ENCODE peak calls at places on chromosomes 16 and 17, in nine cellular contexts. N is K562, E is left ventricle myocardium inferior, C is hepatocyte, U is prostate gland, B is endodermal cell, R is neural progenitor cell, J is endothelial cell of umbilical vein, G is testis. P is an unnamed sample. For H3K4me1, the result is how much of the 10 kb centered on the place peaks cover.

GRCh38 chr16:342455-343213 is 9.9 kb downstream of the AXIN1 start:
- DNase-seq in R (peak), E (no peak), U (no peak), B (no peak), G (no peak), C (no peak), N (no peak), J (no peak), P (no peak)

GRCh38 chr16:80319181-80319580 is 221.6 kb upstream of the DYNLRB2 start:
- DNase-seq in G (no peak), N (no peak), J (no peak), B (no peak), C (no peak), U (no peak), R (no peak), E (no peak), P (no peak)

GRCh38 chr17:65058615-65059014 is 2.1 kb upstream of the GNA13 start:
- DNase-seq in C (no peak), E (no peak), R (no peak), N (no peak), U (peak), B (no peak), J (no peak), G (no peak), P (no peak)

GRCh38 chr16:71954180-71954579 is 46.0 kb downstream of the PKD1L3 start:
- DNase-seq in G (no peak), U (no peak), R (no peak), J (no peak), N (no peak), E (no peak), B (no peak), C (no peak), P (no peak)

GRCh38 chr17:49926886-49927285 is 42.1 kb upstream of the DLX4 start:
- DNase-seq in N (peak), R (no peak), C (no peak), U (no peak), B (no peak), J (no peak), G (no peak), E (peak), P (peak)

GRCh38 chr17:9215465-9215864 is 194.2 kb downstream of the NTN1 start:
- DNase-seq in C (no peak), N (no peak), B (no peak), G (no peak), E (no peak), U (no peak), J (no peak), R (no peak), P (no peak)

GRCh38 chr16:58284021-58284420 is 10.8 kb downstream of the PRSS54 start:
- DNase-seq in G (no peak), B (no peak), J (no peak), R (no peak), U (no peak), C (no peak), E (no peak), N (peak), P (no peak)

GRCh38 chr17:47708864-47709541 is 15.0 kb downstream of the TBKBP1 start:
- DNase-seq in B (peak), C (no peak), G (no peak), U (no peak), N (no peak), J (no peak), R (peak), E (peak), P (peak)

GRCh38 chr16:23145608-23146007 is 3.6 kb downstream of the USP31 start:
- DNase-seq in J (peak), C (no peak), G (no peak), N (no peak), B (no peak), R (no peak), U (no peak), E (no peak), P (no peak)

GRCh38 chr17:74116087-74116717 is 87.3 kb upstream of the RPL38 start:
- DNase-seq in U (no peak), C (peak), N (no peak), E (no peak), R (no peak), J (no peak), B (peak), G (no peak), P (no peak)

GRCh38 chr16:6643083-6643686 is 689.5 kb upstream of the RBFOX1 start:
- DNase-seq in U (peak), C (peak), E (no peak), G (peak), B (peak), R (peak), N (peak), J (peak), P (peak)

GRCh38 chr17:7929158-7930029 is at the start of gene KCNAB3:
- DNase-seq in B (peak), R (peak), C (peak), N (peak), G (peak), E (peak), U (peak), J (peak), P (peak)

GRCh38 chr16:70433456-70434103 is 5.3 kb downstream of the ST3GAL2 start:
- DNase-seq in N (peak), B (no peak), C (peak), G (no peak), R (no peak), J (peak), U (no peak), E (peak), P (peak)

GRCh38 chr16:53111078-53111776 is 56.4 kb downstream of the CHD9 start:
- DNase-seq in N (no peak), R (no peak), C (no peak), U (no peak), E (no peak), J (no peak), G (no peak), B (no peak), P (no peak)

GRCh38 chr17:3535253-3535995 is 22.2 kb downstream of the TRPV3 start:
- DNase-seq in E (peak), C (peak), B (peak), G (peak), J (peak), U (no peak), R (peak), N (peak), P (no peak)

GRCh38 chr16:3027983-3028715 is 4.3 kb downstream of the THOC6 start:
- DNase-seq in B (peak), E (peak), R (peak), C (peak), G (peak), N (peak), J (peak), U (peak), P (peak)

GRCh38 chr17:57671546-57672204 is 73.4 kb downstream of the CCDC182 start:
- DNase-seq in C (peak), J (peak), B (peak), G (peak), N (peak), U (peak), R (peak), E (peak), P (peak)

DNA sequence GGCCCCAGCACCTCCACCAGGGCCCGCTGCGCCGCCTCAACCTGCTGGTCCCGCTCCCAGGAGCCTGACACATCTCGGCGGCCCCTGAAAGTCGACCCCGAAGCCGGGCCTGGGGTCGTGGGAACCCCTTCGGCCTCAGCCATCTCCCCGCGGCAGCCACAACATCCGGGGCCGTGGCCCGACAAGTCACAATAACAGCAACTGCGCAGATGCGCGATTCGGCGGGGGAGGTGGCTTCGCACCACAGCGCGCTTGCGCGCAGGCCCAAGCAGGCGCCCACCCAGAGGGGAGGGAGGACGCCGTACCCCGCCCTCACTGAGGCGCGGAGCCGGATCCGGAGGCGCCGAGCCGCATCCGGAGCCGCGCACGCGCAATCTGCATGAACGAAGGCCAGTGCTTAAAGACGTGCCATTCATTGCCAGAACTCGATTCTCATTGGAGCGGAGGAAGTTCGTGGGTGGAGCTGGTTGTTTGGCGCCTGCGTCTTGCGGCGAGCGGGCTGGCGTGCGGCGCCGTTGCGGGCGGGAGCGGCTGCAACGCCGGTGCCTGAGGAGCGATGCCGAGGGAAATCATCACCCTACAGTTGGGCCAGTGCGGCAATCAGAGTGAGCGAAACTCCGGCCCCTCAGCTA is at the start of the genes RETREG3 and TUBG1:
- DNase-seq in B (peak), R (peak), U (peak), J (peak), E (peak), G (peak), N (peak), C (peak), P (peak)
- TF ChIP-seq CTCF in B (peak), R (peak), U (no peak), J (peak), E (peak), G (no peak), N (peak), C (peak), P (peak)

GRCh38 chr17:76820039-76820438 is 48.2 kb upstream of the MGAT5B start:
- DNase-seq in G (no peak), R (no peak), B (no peak), N (no peak), E (no peak), U (no peak), J (no peak), C (no peak), P (no peak)
- H3K4me1 ChIP-seq in G (under half), R (under half), B (under half), N (under half), E (under half), U (under half), J (under half), C (under half), P (under half)

GRCh38 chr17:42312285-42313130 is 24.2 kb downstream of the STAT5A start:
- DNase-seq in U (peak), C (peak), J (peak), B (peak), G (peak), N (peak), E (peak), R (peak), P (peak)
- TF ChIP-seq CTCF in U (peak), C (peak), J (peak), B (peak), G (peak), N (peak), E (peak), R (peak), P (peak)

GRCh38 chr16:68768170-68768569 is 31.1 kb downstream of the CDH1 start:
- DNase-seq in N (no peak), G (no peak), R (no peak), C (no peak), E (no peak), U (no peak), B (no peak), J (no peak), P (no peak)
- H3K4me1 ChIP-seq in N (under half), G (under half), R (under half), C (under half), E (under half), U (under half), B (under half), J (under half), P (under half)

GRCh38 chr16:15865742-15866141 is 8.9 kb upstream of the MYH11 start:
- DNase-seq in E (no peak), C (no peak), G (no peak), B (no peak), J (no peak), N (no peak), U (no peak), R (no peak), P (no peak)

GRCh38 chr16:15864939-15865338 is 8.1 kb upstream of the MYH11 start:
- DNase-seq in C (no peak), G (no peak), B (no peak), R (no peak), J (no peak), N (no peak), E (no peak), U (no peak), P (no peak)

GRCh38 chr16:15861996-15862395 is 5.2 kb upstream of the MYH11 start:
- DNase-seq in U (no peak), C (no peak), J (no peak), E (no peak), B (no peak), N (no peak), R (no peak), G (no peak), P (no peak)

GRCh38 chr16:15866451-15866850 is 9.6 kb upstream of the MYH11 start:
- DNase-seq in E (no peak), J (no peak), N (no peak), B (no peak), G (no peak), C (no peak), U (no peak), R (no peak), P (no peak)
- TF ChIP-seq CTCF in E (no peak), J (no peak), N (no peak), B (peak), G (no peak), C (no peak), U (no peak), R (no peak), P (no peak)

GRCh38 chr17:82525712-82526111 is 6.2 kb downstream of the FOXK2 start:
- DNase-seq in R (no peak), G (no peak), E (no peak), B (no peak), N (no peak), J (no peak), C (no peak), U (no peak), P (no peak)
- H3K4me1 ChIP-seq in R (under half), G (half or more), E (half or more), B (under half), N (under half), J (under half), C (half or more), U (under half), P (half or more)

GRCh38 chr16:83441523-83441922 is 366.3 kb upstream of the HSBP1 start:
- DNase-seq in G (no peak), R (no peak), J (peak), C (no peak), N (no peak), E (no peak), U (no peak), B (no peak), P (no peak)
- TF ChIP-seq CTCF in G (no peak), R (no peak), J (no peak), C (no peak), N (no peak), E (no peak), U (no peak), B (no peak), P (no peak)

GRCh38 chr17:59362811-59363205 is 31.4 kb downstream of the YPEL2 start:
- DNase-seq in G (no peak), N (no peak), R (no peak), B (no peak), E (no peak), C (no peak), U (no peak), J (no peak), P (no peak)

GRCh38 chr17:59366040-59366757 is 34.7 kb downstream of the YPEL2 start:
- DNase-seq in E (no peak), J (no peak), B (peak), R (peak), N (no peak), C (peak), G (no peak), U (no peak), P (no peak)

GRCh38 chr17:59367657-59368045 is 36.2 kb downstream of the YPEL2 start:
- DNase-seq in C (peak), B (peak), E (no peak), N (no peak), U (no peak), G (no peak), R (no peak), J (no peak), P (no peak)

GRCh38 chr17:59366773-59367656 is 35.6 kb downstream of the YPEL2 start:
- DNase-seq in N (no peak), G (peak), B (peak), U (peak), C (peak), J (peak), R (no peak), E (no peak), P (peak)

DNA sequence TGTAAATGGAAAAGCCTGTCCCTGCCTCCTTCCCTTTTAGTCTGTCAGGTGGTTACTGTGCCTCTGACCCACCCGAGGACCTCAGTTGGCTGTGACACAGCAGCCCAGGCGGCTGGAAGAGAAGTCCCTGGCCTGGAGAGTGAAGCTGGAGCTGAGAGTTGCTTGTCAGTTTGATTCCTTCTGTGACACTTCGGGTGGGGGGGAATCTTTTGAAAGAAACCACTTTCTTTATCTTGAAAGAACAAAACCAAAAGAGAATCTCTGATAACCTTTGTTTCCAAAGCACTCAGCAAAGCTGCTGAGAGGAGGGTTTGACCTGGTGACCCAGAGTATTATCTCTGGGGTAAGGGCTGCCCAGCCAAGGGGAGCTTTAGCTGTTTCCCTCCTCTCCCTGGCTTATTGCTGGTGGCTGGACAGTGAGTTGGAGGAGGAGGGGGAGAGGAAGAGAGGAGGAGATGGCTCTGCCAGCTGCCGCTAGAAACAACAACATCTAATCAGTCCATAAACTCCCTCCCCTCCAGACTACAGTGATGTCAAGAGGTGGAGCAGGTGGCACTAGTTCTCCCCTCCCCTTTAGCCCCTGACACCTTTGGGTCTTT is 34.0 kb downstream of the YPEL2 start:
- DNase-seq in R (peak), G (peak), C (peak), U (no peak), J (peak), B (peak), E (no peak), N (peak), P (no peak)
- H3K4me1 ChIP-seq in R (half or more), G (half or more), C (half or more), U (under half), J (under half), B (under half), E (half or more), N (under half), P (half or more)